ENCODE peak calls at places on chromosomes 5 and 9, in eight cellular contexts. One of them, this sample, is unnamed. For H3K9me3, the result is how much of the 10 kb centered on the place peaks cover.

GRCh38 chr9:2015581-2016410 is 649 bp downstream of the SMARCA2 start:
- DNase-seq in cardiac muscle cell: peak
- DNase-seq in adrenal gland: peak
- DNase-seq in CD8-positive, alpha-beta T cell: peak
- DNase-seq in breast epithelium: peak
- DNase-seq in aorta: peak
- DNase-seq in OCI-LY7: peak
- DNase-seq in AG04450: no peak
- DNase-seq in this sample: peak

GRCh38 chr9:103169798-103170197 is 174.7 kb downstream of the CYLC2 start:
- DNase-seq in OCI-LY7: no peak
- DNase-seq in cardiac muscle cell: no peak
- DNase-seq in AG04450: no peak
- DNase-seq in aorta: no peak
- DNase-seq in CD8-positive, alpha-beta T cell: no peak
- DNase-seq in breast epithelium: no peak
- DNase-seq in adrenal gland: no peak
- DNase-seq in this sample: no peak

GRCh38 chr5:178336889-178337785 is 104.5 kb upstream of the PHYKPL start:
- DNase-seq in AG04450: no peak
- DNase-seq in cardiac muscle cell: no peak
- DNase-seq in OCI-LY7: no peak
- DNase-seq in aorta: peak
- DNase-seq in CD8-positive, alpha-beta T cell: no peak
- DNase-seq in adrenal gland: no peak
- DNase-seq in breast epithelium: peak
- DNase-seq in this sample: no peak

GRCh38 chr9:87596862-87597261 is 99.2 kb downstream of the DAPK1 start:
- DNase-seq in OCI-LY7: no peak
- DNase-seq in breast epithelium: no peak
- DNase-seq in CD8-positive, alpha-beta T cell: no peak
- DNase-seq in cardiac muscle cell: peak
- DNase-seq in AG04450: no peak
- DNase-seq in adrenal gland: peak
- DNase-seq in aorta: peak
- DNase-seq in this sample: no peak

GRCh38 chr5:92969191-92969780 is 611.7 kb downstream of the NR2F1-AS1 start:
- DNase-seq in CD8-positive, alpha-beta T cell: no peak
- DNase-seq in AG04450: no peak
- DNase-seq in OCI-LY7: no peak
- DNase-seq in adrenal gland: no peak
- DNase-seq in aorta: no peak
- DNase-seq in breast epithelium: no peak
- DNase-seq in cardiac muscle cell: no peak
- DNase-seq in this sample: no peak

GRCh38 chr9:98021306-98022040 is 35.1 kb upstream of the NANS start:
- DNase-seq in breast epithelium: no peak
- DNase-seq in aorta: no peak
- DNase-seq in AG04450: no peak
- DNase-seq in adrenal gland: peak
- DNase-seq in CD8-positive, alpha-beta T cell: no peak
- DNase-seq in OCI-LY7: no peak
- DNase-seq in cardiac muscle cell: no peak
- DNase-seq in this sample: no peak

GRCh38 chr5:36108758-36109245 is 42.1 kb upstream of the UGT3A2 start:
- DNase-seq in CD8-positive, alpha-beta T cell: no peak
- DNase-seq in adrenal gland: no peak
- DNase-seq in AG04450: no peak
- DNase-seq in aorta: no peak
- DNase-seq in breast epithelium: no peak
- DNase-seq in cardiac muscle cell: peak
- DNase-seq in OCI-LY7: no peak
- DNase-seq in this sample: no peak

GRCh38 chr9:28951945-28952344 is 1378.7 kb upstream of the C9orf72 start:
- DNase-seq in AG04450: no peak
- DNase-seq in breast epithelium: no peak
- DNase-seq in OCI-LY7: no peak
- DNase-seq in aorta: no peak
- DNase-seq in cardiac muscle cell: no peak
- DNase-seq in adrenal gland: no peak
- DNase-seq in CD8-positive, alpha-beta T cell: no peak
- DNase-seq in this sample: no peak

GRCh38 chr9:114722937-114723620 is 41.1 kb upstream of the TEX48 start:
- DNase-seq in aorta: no peak
- DNase-seq in adrenal gland: no peak
- DNase-seq in AG04450: no peak
- DNase-seq in CD8-positive, alpha-beta T cell: no peak
- DNase-seq in OCI-LY7: no peak
- DNase-seq in cardiac muscle cell: no peak
- DNase-seq in breast epithelium: no peak
- DNase-seq in this sample: no peak

GRCh38 chr5:146188358-146188757 is 5.9 kb upstream of the LARS1 start:
- DNase-seq in cardiac muscle cell: no peak
- DNase-seq in AG04450: peak
- DNase-seq in OCI-LY7: no peak
- DNase-seq in CD8-positive, alpha-beta T cell: no peak
- DNase-seq in aorta: no peak
- DNase-seq in breast epithelium: no peak
- DNase-seq in adrenal gland: no peak
- DNase-seq in this sample: no peak

GRCh38 chr9:6956796-6957355 is 199.1 kb downstream of the KDM4C start:
- DNase-seq in AG04450: no peak
- DNase-seq in cardiac muscle cell: no peak
- DNase-seq in OCI-LY7: no peak
- DNase-seq in adrenal gland: no peak
- DNase-seq in breast epithelium: no peak
- DNase-seq in aorta: no peak
- DNase-seq in CD8-positive, alpha-beta T cell: no peak
- DNase-seq in this sample: no peak

GRCh38 chr5:62956597-62956996 is 378.0 kb downstream of the LRRC70 start:
- DNase-seq in adrenal gland: no peak
- DNase-seq in AG04450: no peak
- DNase-seq in aorta: no peak
- DNase-seq in breast epithelium: no peak
- DNase-seq in OCI-LY7: no peak
- DNase-seq in cardiac muscle cell: peak
- DNase-seq in CD8-positive, alpha-beta T cell: no peak
- DNase-seq in this sample: no peak

GRCh38 chr5:62964428-62964827 is 385.8 kb downstream of the LRRC70 start:
- DNase-seq in cardiac muscle cell: no peak
- DNase-seq in breast epithelium: no peak
- DNase-seq in CD8-positive, alpha-beta T cell: no peak
- DNase-seq in adrenal gland: no peak
- DNase-seq in AG04450: no peak
- DNase-seq in OCI-LY7: no peak
- DNase-seq in aorta: no peak
- DNase-seq in this sample: no peak

DNA sequence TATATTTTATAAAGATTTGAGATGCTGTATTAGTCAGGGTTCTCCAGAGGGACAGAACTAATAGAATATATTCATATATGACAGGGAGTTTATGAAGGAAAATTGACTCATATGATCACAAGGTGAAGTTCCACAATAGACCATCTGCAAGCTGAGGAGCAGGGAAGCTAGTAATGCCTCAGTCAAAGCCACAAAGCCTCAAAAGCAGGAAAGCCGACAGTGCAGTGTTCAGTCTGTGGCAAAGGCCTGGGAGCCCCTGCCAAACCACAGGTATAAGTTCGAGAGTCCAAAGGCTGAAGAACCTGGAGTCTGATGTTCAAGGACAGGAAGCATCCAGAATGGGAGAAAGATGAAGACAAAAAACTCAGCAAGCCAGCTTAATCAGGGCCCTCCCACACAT is 382.2 kb downstream of the LRRC70 start:
- DNase-seq in AG04450: no peak
- DNase-seq in adrenal gland: no peak
- DNase-seq in cardiac muscle cell: no peak
- DNase-seq in OCI-LY7: no peak
- DNase-seq in breast epithelium: no peak
- DNase-seq in aorta: no peak
- DNase-seq in CD8-positive, alpha-beta T cell: no peak
- DNase-seq in this sample: no peak
- H3K27ac ChIP-seq in AG04450: no peak
- H3K27ac ChIP-seq in adrenal gland: no peak
- H3K27ac ChIP-seq in cardiac muscle cell: no peak
- H3K27ac ChIP-seq in OCI-LY7: no peak
- H3K27ac ChIP-seq in breast epithelium: no peak
- H3K27ac ChIP-seq in aorta: no peak
- H3K27ac ChIP-seq in CD8-positive, alpha-beta T cell: no peak
- H3K27ac ChIP-seq in this sample: no peak

GRCh38 chr5:77628840-77629552 is 9.5 kb downstream of the OTP start:
- DNase-seq in AG04450: no peak
- DNase-seq in adrenal gland: no peak
- DNase-seq in breast epithelium: no peak
- DNase-seq in cardiac muscle cell: no peak
- DNase-seq in aorta: no peak
- DNase-seq in OCI-LY7: no peak
- DNase-seq in CD8-positive, alpha-beta T cell: no peak
- DNase-seq in this sample: no peak

GRCh38 chr5:77630246-77631165 is 8.0 kb downstream of the OTP start:
- DNase-seq in AG04450: no peak
- DNase-seq in CD8-positive, alpha-beta T cell: no peak
- DNase-seq in aorta: no peak
- DNase-seq in cardiac muscle cell: no peak
- DNase-seq in OCI-LY7: no peak
- DNase-seq in adrenal gland: peak
- DNase-seq in breast epithelium: no peak
- DNase-seq in this sample: no peak

GRCh38 chr5:77627869-77628674 is 10.4 kb downstream of the OTP start:
- DNase-seq in AG04450: no peak
- DNase-seq in breast epithelium: no peak
- DNase-seq in aorta: no peak
- DNase-seq in cardiac muscle cell: no peak
- DNase-seq in OCI-LY7: no peak
- DNase-seq in adrenal gland: no peak
- DNase-seq in CD8-positive, alpha-beta T cell: no peak
- DNase-seq in this sample: no peak

GRCh38 chr5:77631166-77631582 is 7.3 kb downstream of the OTP start:
- DNase-seq in cardiac muscle cell: no peak
- DNase-seq in aorta: no peak
- DNase-seq in adrenal gland: no peak
- DNase-seq in AG04450: no peak
- DNase-seq in breast epithelium: no peak
- DNase-seq in CD8-positive, alpha-beta T cell: no peak
- DNase-seq in OCI-LY7: no peak
- DNase-seq in this sample: no peak

DNA sequence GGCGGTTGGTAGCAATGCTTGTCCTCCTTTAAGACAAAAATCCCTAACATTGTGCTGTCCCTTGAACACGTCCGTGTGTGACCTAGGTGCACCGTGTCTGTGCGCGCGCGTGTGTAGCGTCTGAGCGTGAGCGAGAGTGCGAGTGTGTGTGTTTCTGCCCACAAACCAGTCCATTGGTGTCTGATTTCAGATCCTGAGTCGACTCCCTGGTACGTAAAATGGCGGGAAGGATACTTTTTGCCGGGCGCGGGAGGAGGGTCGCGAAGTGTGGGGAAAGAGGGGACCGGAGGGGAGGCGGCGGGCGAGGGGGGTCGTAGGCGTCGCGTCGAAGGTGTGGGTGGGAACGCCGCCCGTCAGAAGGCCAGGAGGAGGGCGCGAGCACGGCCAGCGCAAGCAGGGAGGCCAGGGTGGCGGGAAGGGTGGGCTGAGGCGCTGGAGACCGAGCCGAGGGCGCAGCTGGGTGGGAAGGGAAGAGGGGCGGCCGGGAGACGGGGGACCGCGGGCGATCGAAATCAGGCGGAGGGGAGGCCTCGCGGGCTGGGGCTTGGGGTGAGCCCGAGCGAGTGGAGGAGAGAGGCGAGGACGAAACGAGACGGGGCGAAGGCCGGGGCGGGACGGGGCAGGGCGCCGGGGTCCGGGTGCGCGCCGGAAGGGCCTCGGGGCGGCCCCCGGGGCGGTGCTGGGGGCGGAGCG is 8.8 kb downstream of the OTP start:
- DNase-seq in aorta: no peak
- DNase-seq in adrenal gland: no peak
- DNase-seq in AG04450: no peak
- DNase-seq in cardiac muscle cell: no peak
- DNase-seq in CD8-positive, alpha-beta T cell: no peak
- DNase-seq in breast epithelium: no peak
- DNase-seq in OCI-LY7: no peak
- DNase-seq in this sample: no peak
- H3K4me3 ChIP-seq in aorta: peak
- H3K4me3 ChIP-seq in adrenal gland: no peak
- H3K4me3 ChIP-seq in AG04450: no peak
- H3K4me3 ChIP-seq in cardiac muscle cell: peak
- H3K4me3 ChIP-seq in CD8-positive, alpha-beta T cell: no peak
- H3K4me3 ChIP-seq in breast epithelium: peak
- H3K4me3 ChIP-seq in OCI-LY7: no peak
- H3K4me3 ChIP-seq in this sample: no peak

GRCh38 chr9:11257992-11258391 is 645.2 kb upstream of the PTPRD start:
- DNase-seq in cardiac muscle cell: no peak
- DNase-seq in AG04450: no peak
- DNase-seq in OCI-LY7: no peak
- DNase-seq in CD8-positive, alpha-beta T cell: no peak
- DNase-seq in aorta: no peak
- DNase-seq in breast epithelium: no peak
- DNase-seq in adrenal gland: no peak
- DNase-seq in this sample: no peak
- H3K9me3 ChIP-seq in cardiac muscle cell: under half
- H3K9me3 ChIP-seq in AG04450: under half
- H3K9me3 ChIP-seq in OCI-LY7: under half
- H3K9me3 ChIP-seq in CD8-positive, alpha-beta T cell: under half
- H3K9me3 ChIP-seq in aorta: under half
- H3K9me3 ChIP-seq in breast epithelium: under half
- H3K9me3 ChIP-seq in adrenal gland: under half
- H3K9me3 ChIP-seq in this sample: under half

DNA sequence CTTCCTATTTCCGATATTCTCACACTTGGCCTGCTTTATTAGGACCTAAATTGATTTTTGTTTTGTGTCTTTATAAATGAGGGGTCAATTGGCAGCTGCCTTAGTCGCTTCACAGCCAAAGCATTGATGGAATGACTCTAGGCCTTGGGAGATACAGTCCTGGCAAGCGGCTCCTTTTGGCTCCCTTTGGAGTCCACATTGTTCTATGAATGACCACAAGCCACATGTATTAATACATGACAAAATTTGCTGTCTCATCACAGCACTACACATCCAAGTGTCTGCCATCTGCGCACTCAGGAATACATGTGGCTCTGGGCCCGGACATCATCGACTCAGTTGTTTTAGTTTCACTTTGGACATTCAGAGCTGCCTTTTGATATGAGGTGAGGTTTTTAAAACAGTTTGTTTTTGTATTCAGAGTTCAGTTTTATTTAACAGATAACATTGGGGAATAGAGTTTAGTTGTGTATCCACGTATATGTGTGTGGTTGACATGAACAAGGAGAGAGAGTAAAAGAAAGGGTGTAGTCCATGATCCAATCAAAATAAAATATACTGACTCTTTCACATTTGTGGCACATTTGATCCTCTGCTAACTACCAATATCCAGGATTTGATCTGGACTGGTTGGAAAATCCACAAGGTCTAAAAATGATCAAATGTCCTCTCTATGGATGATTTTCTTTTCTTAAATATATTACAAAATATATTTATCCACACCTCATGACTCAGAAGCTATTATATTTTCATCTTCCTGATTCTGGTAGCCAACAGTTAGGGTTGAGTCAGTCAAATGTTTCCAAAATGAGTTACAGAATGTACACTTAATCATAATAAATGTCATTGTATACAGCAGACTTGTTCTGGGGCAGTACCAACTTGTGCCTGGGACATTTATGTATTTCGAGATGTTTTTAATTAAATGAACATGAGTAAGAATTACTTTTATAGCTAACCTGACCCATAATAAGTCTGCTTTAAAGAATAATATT is 114.0 kb upstream of the MTAP start:
- DNase-seq in cardiac muscle cell: peak
- DNase-seq in aorta: peak
- DNase-seq in CD8-positive, alpha-beta T cell: no peak
- DNase-seq in OCI-LY7: no peak
- DNase-seq in AG04450: no peak
- DNase-seq in adrenal gland: no peak
- DNase-seq in breast epithelium: no peak
- DNase-seq in this sample: no peak
- H3K27ac ChIP-seq in cardiac muscle cell: no peak
- H3K27ac ChIP-seq in aorta: no peak
- H3K27ac ChIP-seq in CD8-positive, alpha-beta T cell: no peak
- H3K27ac ChIP-seq in OCI-LY7: no peak
- H3K27ac ChIP-seq in AG04450: peak
- H3K27ac ChIP-seq in adrenal gland: no peak
- H3K27ac ChIP-seq in breast epithelium: peak
- H3K27ac ChIP-seq in this sample: no peak